ENCODE peak calls at places on chromosome 20, in four cellular contexts. T is HFFc6, L is NCI-H1092 treated with DMSO at 0.1 percent for 48 hours, G is NCI-H748 treated with DMSO at 0.1 percent for 48 hours. O is an unnamed sample.

GRCh38 chr20:8510808-8511207 is 378.7 kb downstream of the PLCB1 start:
- DNase-seq in G (no peak), T (no peak), L (no peak), O (no peak)

GRCh38 chr20:18524646-18525045 is 16.9 kb downstream of the SEC23B start:
- DNase-seq in G (no peak), T (peak; percentile 73), L (no peak), O (no peak)

GRCh38 chr20:18058661-18059467 is 1.1 kb upstream of the OVOL2 start:
- DNase-seq in T (no peak), L (peak; percentile 79), G (peak; percentile 93), O (peak; percentile 86)

GRCh38 chr20:58888103-58888502 is 35.6 kb downstream of the GNAS start:
- DNase-seq in G (no peak), L (no peak), T (no peak), O (no peak)

GRCh38 chr20:50325651-50326050 is 135.0 kb downstream of the CEBPB start:
- DNase-seq in L (no peak), T (no peak), G (no peak), O (no peak)

GRCh38 chr20:5608448-5609161 is 141.6 kb upstream of the SHLD1 start:
- DNase-seq in T (peak; percentile 15), G (peak; percentile 78), L (peak; percentile 51), O (no peak)

GRCh38 chr20:59425572-59425971 is 125.2 kb downstream of the EDN3 start:
- DNase-seq in T (no peak), G (no peak), L (no peak), O (no peak)

GRCh38 chr20:18645851-18646250 is 58.0 kb downstream of the DTD1 start:
- DNase-seq in G (no peak), L (no peak), T (no peak), O (no peak)

GRCh38 chr20:29079769-29080690 is 2177.4 kb upstream of the DEFB115 start:
- DNase-seq in G (no peak), L (no peak), T (no peak), O (no peak)

GRCh38 chr20:13286052-13286451 is 65.0 kb downstream of the ISM1 start:
- DNase-seq in G (no peak), T (no peak), L (no peak), O (no peak)

GRCh38 chr20:10129749-10130148 is 88.9 kb upstream of the SNAP25 start:
- DNase-seq in T (no peak), G (no peak), L (no peak), O (no peak)

GRCh38 chr20:35394271-35394670 is 17.5 kb downstream of the UQCC1 start:
- DNase-seq in G (no peak), L (no peak), T (no peak), O (no peak)

GRCh38 chr20:18793625-18794427 is 19.8 kb upstream of the SCP2D1 start:
- DNase-seq in L (peak; percentile 95), T (peak; percentile 76), G (peak; percentile 92), O (peak; percentile 89)

GRCh38 chr20:34268851-34269668 is 27.8 kb downstream of the ASIP start:
- DNase-seq in G (no peak), T (no peak), L (no peak), O (no peak)

GRCh38 chr20:61922411-61922810 is 143.3 kb downstream of the TAF4 start:
- DNase-seq in L (no peak), T (no peak), G (no peak), O (no peak)

GRCh38 chr20:48187891-48188290 is 402.6 kb upstream of the SULF2 start:
- DNase-seq in G (no peak), T (no peak), L (no peak), O (no peak)

GRCh38 chr20:38338849-38339520 is 7.3 kb upstream of the LBP start:
- DNase-seq in T (peak; percentile 17), G (no peak), L (peak; percentile 2), O (no peak)

GRCh38 chr20:62501801-62502495 is 26.2 kb upstream of the GATA5 start:
- DNase-seq in L (no peak), T (peak; percentile 6), G (no peak), O (no peak)

GRCh38 chr20:15512916-15513315 is 1060.3 kb downstream of the KIF16B start:
- DNase-seq in T (no peak), G (no peak), L (no peak), O (no peak)

GRCh38 chr20:44416082-44416715 is 59.5 kb upstream of the TTPAL start:
- DNase-seq in T (no peak), G (no peak), L (no peak), O (no peak)

GRCh38 chr20:54148947-54149764 is 24.6 kb downstream of the CYP24A1 start:
- DNase-seq in G (no peak), L (no peak), T (no peak), O (no peak)

GRCh38 chr20:36094497-36094896 is 60.0 kb upstream of the EPB41L1 start:
- DNase-seq in L (no peak), T (no peak), G (no peak), O (no peak)

GRCh38 chr20:57323034-57323433 is 6.6 kb upstream of the SPO11 start:
- DNase-seq in G (no peak), T (peak; percentile 1), L (no peak), O (no peak)

GRCh38 chr20:11394145-11394833 is 523.4 kb upstream of the BTBD3 start:
- DNase-seq in T (peak; percentile 92), L (no peak), G (no peak), O (no peak)

GRCh38 chr20:61359254-61359653 is 107.2 kb downstream of the CDH4 start:
- DNase-seq in G (no peak), L (no peak), T (no peak), O (no peak)

GRCh38 chr20:32707691-32708581 is 34.2 kb upstream of the C20orf203 start:
- DNase-seq in T (peak; percentile 54), G (no peak), L (no peak), O (no peak)

GRCh38 chr20:41513829-41514228 is 104.3 kb downstream of the CHD6 start:
- DNase-seq in G (no peak), T (no peak), L (no peak), O (no peak)

GRCh38 chr20:49448917-49449316 is 33.6 kb downstream of the KCNB1 start:
- DNase-seq in L (no peak), T (no peak), G (no peak), O (no peak)